ENCODE peak calls at places on chromosomes 16 and 17, in five cellular contexts. L, D, M, F and I are unnamed samples. For H3K4me1, the result is how much of the 10 kb centered on the place peaks cover.

GRCh38 chr17:10357768-10358167 is 15.0 kb downstream of the MYH13 start:
- DNase-seq in L (no peak), D (peak), M (peak), F (no peak), I (no peak)

GRCh38 chr17:18235743-18236256 is 10.4 kb downstream of the LLGL1 start:
- DNase-seq in L (no peak), D (no peak), M (no peak), F (peak), I (peak)

GRCh38 chr17:47785538-47786123 is 36.0 kb downstream of the OSBPL7 start:
- DNase-seq in L (peak), D (peak), M (peak), F (peak), I (peak)

GRCh38 chr16:50653633-50654524 is 27.2 kb downstream of the SNX20 start:
- DNase-seq in L (no peak), D (no peak), M (no peak), F (no peak), I (no peak)

GRCh38 chr17:21171309-21171922 is 42.5 kb downstream of the TMEM11 start:
- DNase-seq in L (no peak), D (no peak), M (no peak), F (no peak), I (no peak)

GRCh38 chr17:61467416-61468262 is 15.4 kb downstream of the TBX4 start:
- DNase-seq in L (no peak), D (peak), M (peak), F (peak), I (peak)

GRCh38 chr16:3149630-3150345 is 15.0 kb downstream of the ZNF213 start:
- DNase-seq in L (peak), D (peak), M (peak), F (peak), I (peak)

GRCh38 chr16:379183-379960 is 2.4 kb downstream of the PGAP6 start:
- DNase-seq in L (no peak), D (peak), M (peak), F (no peak), I (no peak)

GRCh38 chr17:18377437-18378204 is at the start of gene EVPLL:
- DNase-seq in L (no peak), D (no peak), M (peak), F (no peak), I (no peak)

GRCh38 chr16:64250866-64251265 is 871.0 kb downstream of the CDH11 start:
- DNase-seq in L (no peak), D (no peak), M (no peak), F (peak), I (peak)

GRCh38 chr16:70444249-70445063 is 5.6 kb upstream of the ST3GAL2 start:
- DNase-seq in L (no peak), D (no peak), M (no peak), F (no peak), I (no peak)

GRCh38 chr17:81984773-81985410 is 7.5 kb downstream of the ASPSCR1 start:
- DNase-seq in L (no peak), D (no peak), M (no peak), F (no peak), I (no peak)

GRCh38 chr17:8120520-8121443 is 2.5 kb upstream of the ALOXE3 start:
- DNase-seq in L (peak), D (peak), M (peak), F (peak), I (peak)

GRCh38 chr16:70738083-70738977 is 52.5 kb upstream of the MTSS2 start:
- DNase-seq in L (no peak), D (peak), M (peak), F (peak), I (peak)

GRCh38 chr16:87860553-87861299 is 8.6 kb downstream of the SLC7A5 start:
- DNase-seq in L (no peak), D (no peak), M (no peak), F (peak), I (peak)

GRCh38 chr16:19210175-19210924 is 42.3 kb downstream of the SYT17 start:
- DNase-seq in L (no peak), D (no peak), M (no peak), F (peak), I (peak)

GRCh38 chr16:28292731-28293588 is 635 bp downstream of the SBK1 start:
- DNase-seq in L (peak), D (peak), M (peak), F (no peak), I (no peak)

GRCh38 chr16:72400257-72401078 is 228.5 kb upstream of the PMFBP1 start:
- DNase-seq in L (peak), D (peak), M (peak), F (peak), I (peak)

GRCh38 chr17:76707985-76708807 is 2.6 kb downstream of the MXRA7 start:
- DNase-seq in L (peak), D (peak), M (peak), F (no peak), I (peak)

GRCh38 chr16:22326369-22326652 is 29.1 kb downstream of the POLR3E start:
- DNase-seq in L (no peak), D (no peak), M (no peak), F (no peak), I (no peak)

GRCh38 chr17:66849851-66850580 is 15.1 kb downstream of the CACNG5 start:
- DNase-seq in L (no peak), D (no peak), M (no peak), F (no peak), I (no peak)

GRCh38 chr17:77948690-77949114 is 9.8 kb upstream of the TNRC6C start:
- DNase-seq in L (no peak), D (peak), M (peak), F (peak), I (peak)

GRCh38 chr17:8365143-8365542 is 11.4 kb downstream of the KRABD2 start:
- DNase-seq in L (no peak), D (no peak), M (no peak), F (peak), I (no peak)

GRCh38 chr16:3536851-3537250 is 36.0 kb downstream of the CLUAP1 start:
- DNase-seq in L (no peak), D (no peak), M (no peak), F (peak), I (no peak)

GRCh38 chr17:47663997-47664941 is 14.6 kb downstream of the KPNB1 start:
- DNase-seq in L (peak), D (peak), M (peak), F (peak), I (peak)

GRCh38 chr16:21613361-21613760 is 14.0 kb downstream of the METTL9 start:
- DNase-seq in L (no peak), D (no peak), M (no peak), F (no peak), I (no peak)

GRCh38 chr16:85204242-85205010 is 92.2 kb upstream of the CIBAR2 start:
- DNase-seq in L (no peak), D (no peak), M (no peak), F (peak), I (peak)

GRCh38 chr16:86232496-86232895 is 277.8 kb upstream of the FOXF1 start:
- DNase-seq in L (no peak), D (no peak), M (no peak), F (no peak), I (no peak)

GRCh38 chr17:14334919-14335318 is 34.0 kb downstream of the HS3ST3B1 start:
- DNase-seq in L (no peak), D (no peak), M (no peak), F (no peak), I (no peak)

DNA sequence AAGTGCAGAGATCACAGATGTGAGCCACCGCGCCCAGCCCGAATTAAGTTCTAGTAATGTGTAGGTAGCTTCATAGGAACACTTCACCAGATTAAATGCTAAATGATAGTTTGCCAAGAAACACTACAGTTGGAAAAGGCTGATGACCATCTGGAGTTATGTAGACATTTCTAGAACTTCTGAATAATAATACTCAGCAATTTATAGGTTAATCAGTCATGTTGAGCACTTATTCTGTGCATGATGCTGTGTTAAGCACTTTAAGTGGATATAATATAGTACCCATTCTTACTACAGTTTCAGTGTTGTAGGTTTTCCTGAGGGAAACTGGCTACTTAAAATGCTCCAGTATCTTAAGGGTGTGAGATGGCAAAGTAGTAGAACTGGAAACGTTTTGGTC is 45.2 kb downstream of the NUP93 start:
- DNase-seq in L (no peak), D (no peak), M (no peak), F (no peak), I (no peak)
- H3K4me1 ChIP-seq in L (under half), D (under half), M (under half), F (under half), I (under half)

GRCh38 chr17:40843242-40843641 is 20.8 kb upstream of the KRT10 start:
- DNase-seq in L (no peak), D (peak), M (no peak), F (no peak), I (no peak)
- H3K23ac ChIP-seq in L (no peak), D (no peak), M (no peak), F (no peak), I (no peak)

DNA sequence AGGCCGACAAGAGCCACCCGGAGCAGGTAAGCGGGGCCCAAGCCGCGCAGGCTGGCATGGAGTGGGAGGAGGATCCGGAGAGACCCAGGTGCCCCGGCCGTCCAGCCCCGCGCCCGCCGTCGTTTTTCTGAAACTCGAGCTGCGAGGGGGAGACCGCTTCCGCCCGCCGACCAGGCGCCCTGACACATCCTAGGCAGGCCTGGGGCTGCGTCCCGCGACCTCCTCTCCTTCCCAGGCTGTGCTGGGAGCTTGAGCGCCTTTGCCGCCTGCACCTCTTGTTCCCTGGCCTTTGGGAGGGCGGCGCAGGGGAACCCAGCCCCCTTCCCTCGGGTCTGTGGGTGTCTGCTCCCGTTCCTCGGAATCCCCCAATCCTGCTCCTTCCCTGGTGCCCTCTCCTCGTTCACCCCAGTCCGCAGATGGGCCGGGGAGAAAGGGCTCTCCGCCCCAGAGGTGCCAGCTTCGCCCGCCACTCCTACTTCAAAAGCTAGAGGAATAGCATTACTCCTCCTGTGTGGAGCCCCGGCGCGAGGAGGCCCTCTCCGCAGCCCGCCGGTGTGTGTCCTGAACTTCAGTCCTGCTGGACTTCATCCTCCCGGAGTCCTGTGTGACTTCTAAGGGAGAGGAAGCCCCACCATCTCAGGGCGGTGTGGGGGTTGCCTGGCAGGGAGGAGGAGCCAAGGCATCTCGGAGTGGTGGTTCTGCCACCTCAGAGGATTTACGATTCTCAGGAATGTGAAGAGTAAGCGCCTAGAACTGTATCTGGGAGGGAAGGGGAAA is 1.0 kb downstream of the NHERF1 start:
- DNase-seq in L (no peak), D (peak), M (no peak), F (no peak), I (peak)
- H3K4me1 ChIP-seq in L (under half), D (under half), M (under half), F (under half), I (under half)

DNA sequence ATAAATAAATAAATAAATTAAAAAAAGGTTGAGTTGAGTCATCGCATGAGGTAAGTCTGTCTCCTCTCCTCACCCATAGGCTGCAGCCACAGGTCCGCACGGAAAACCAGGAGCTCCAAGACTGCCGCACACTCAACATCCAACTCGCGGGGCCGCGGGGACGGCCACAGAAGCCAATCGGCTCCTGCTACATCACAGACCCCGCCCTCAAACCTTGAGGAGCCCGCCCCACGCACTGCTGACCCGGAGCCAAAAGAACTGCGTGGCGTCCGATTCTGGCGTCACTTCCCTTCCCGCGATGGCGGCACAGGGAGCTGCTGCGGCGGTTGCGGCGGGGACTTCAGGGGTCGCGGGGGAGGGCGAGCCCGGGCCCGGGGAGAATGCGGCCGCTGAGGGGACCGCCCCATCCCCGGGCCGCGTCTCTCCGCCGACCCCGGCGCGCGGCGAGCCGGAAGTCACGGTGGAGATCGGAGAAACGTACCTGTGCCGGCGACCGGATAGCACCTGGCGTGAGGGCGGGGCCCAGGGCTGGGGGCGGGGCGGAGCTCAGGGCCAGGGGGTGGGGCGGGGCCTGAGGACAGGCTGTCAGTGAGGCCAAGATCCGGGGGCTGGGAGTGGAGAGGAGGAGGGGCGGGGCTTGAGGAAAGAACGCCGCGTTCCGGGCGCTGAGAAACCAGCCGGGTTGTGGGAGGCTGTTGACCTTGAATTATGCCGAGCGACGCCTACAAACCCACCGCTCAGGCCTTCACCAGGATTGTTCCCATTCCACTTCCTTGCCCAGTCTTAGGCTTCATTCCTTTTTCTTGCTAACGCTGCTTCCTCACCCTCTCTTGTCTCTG is at the start of gene KAT8:
- DNase-seq in L (peak), D (peak), M (peak), F (peak), I (peak)
- H3K23ac ChIP-seq in L (peak), D (no peak), M (no peak), F (peak), I (no peak)

DNA sequence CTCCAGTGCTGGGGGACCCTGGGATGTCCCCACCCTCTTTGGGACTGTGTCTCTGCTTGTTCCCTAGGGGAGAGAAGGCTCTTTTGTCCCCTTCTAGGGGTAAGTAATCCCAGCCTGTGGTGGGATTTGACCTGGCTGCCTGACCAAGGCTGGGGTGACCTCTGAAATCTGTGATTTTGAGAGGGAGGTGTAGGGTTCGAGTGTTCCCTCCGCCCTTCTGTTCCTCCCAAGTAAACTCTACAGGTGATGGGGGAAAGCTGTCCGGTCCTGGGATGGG is 617 bp downstream of the TMEM92 start:
- DNase-seq in L (no peak), D (no peak), M (no peak), F (no peak), I (no peak)
- H3K4me1 ChIP-seq in L (under half), D (under half), M (under half), F (under half), I (half or more)

GRCh38 chr17:45836047-45837044 is 8.3 kb upstream of the SPPL2C start:
- DNase-seq in L (no peak), D (no peak), M (no peak), F (no peak), I (no peak)
- H3K23ac ChIP-seq in L (peak), D (no peak), M (no peak), F (no peak), I (no peak)

GRCh38 chr17:34412022-34412421 is 49.0 kb upstream of the CCL1 start:
- DNase-seq in L (no peak), D (no peak), M (no peak), F (no peak), I (no peak)
- H3K4me1 ChIP-seq in L (under half), D (under half), M (under half), F (under half), I (under half)

GRCh38 chr16:67029249-67030096 is 524 bp downstream of the CBFB start:
- DNase-seq in L (peak), D (peak), M (no peak), F (peak), I (peak)

GRCh38 chr16:67028555-67029248 is at the start of gene CBFB:
- DNase-seq in L (peak), D (peak), M (peak), F (peak), I (peak)

GRCh38 chr16:67028167-67028554 is 788 bp upstream of the CBFB start:
- DNase-seq in L (no peak), D (no peak), M (no peak), F (no peak), I (no peak)

GRCh38 chr16:67027046-67027445 is 1.9 kb upstream of the CBFB start:
- DNase-seq in L (no peak), D (no peak), M (no peak), F (no peak), I (no peak)

GRCh38 chr16:67030221-67030962 is 1.4 kb downstream of the CBFB start:
- DNase-seq in L (no peak), D (no peak), M (no peak), F (no peak), I (no peak)
- H3K23ac ChIP-seq in L (no peak), D (peak), M (no peak), F (peak), I (no peak)

GRCh38 chr17:4537451-4538235 is 17.5 kb downstream of the MYBBP1A start:
- DNase-seq in L (no peak), D (no peak), M (no peak), F (no peak), I (no peak)
- H3K4me1 ChIP-seq in L (under half), D (under half), M (under half), F (under half), I (under half)